ENCODE peak calls at places on chromosomes 3 and 15, in five cellular contexts. Z, N, G, V and Q are unnamed samples.

GRCh38 chr15:38758001-38758400 is 193.4 kb upstream of the RASGRP1 start:
- DNase-seq in V (no peak), Z (peak), G (no peak), N (no peak), Q (no peak)

GRCh38 chr3:66053009-66053782 is 14.5 kb upstream of the MAGI1 start:
- DNase-seq in G (no peak), V (no peak), N (no peak), Z (no peak), Q (no peak)

GRCh38 chr3:135084404-135084803 is 289.3 kb downstream of the EPHB1 start:
- DNase-seq in Z (no peak), N (no peak), V (no peak), G (no peak), Q (no peak)

GRCh38 chr15:100284191-100284590 is 57.6 kb downstream of the ADAMTS17 start:
- DNase-seq in Z (no peak), G (no peak), V (no peak), N (no peak), Q (no peak)

GRCh38 chr3:177177670-177178295 is 19.5 kb downstream of the TBL1XR1 start:
- DNase-seq in Z (no peak), N (no peak), G (no peak), V (no peak), Q (peak)

GRCh38 chr3:96267577-96267976 is 546.8 kb upstream of the EPHA6 start:
- DNase-seq in Z (peak), V (no peak), G (no peak), N (no peak), Q (peak)

GRCh38 chr3:48258530-48258929 is 17.6 kb downstream of the ZNF589 start:
- DNase-seq in N (no peak), G (no peak), Z (no peak), V (no peak), Q (no peak)

GRCh38 chr15:57017024-57017423 is 98.6 kb downstream of the TCF12 start:
- DNase-seq in V (no peak), G (peak), Z (peak), N (no peak), Q (peak)